ENCODE peak calls at places on chromosome 12, in six cellular contexts. W is suprapubic skin, N is stomach, G is A549, D is SK-N-SH, O is tibial nerve. F is an unnamed sample.

GRCh38 chr12:109827566-109828550 is 5.3 kb downstream of the TRPV4 start:
- DNase-seq in W (no peak), G (no peak), N (peak; percentile 38), D (no peak), O (peak; percentile 31), F (no peak)

GRCh38 chr12:12488296-12488695 is 74.4 kb downstream of the DUSP16 start:
- DNase-seq in O (no peak), N (no peak), W (no peak), G (no peak), D (no peak), F (no peak)

GRCh38 chr12:66629138-66629880 is 49.6 kb downstream of the GRIP1 start:
- DNase-seq in G (no peak), W (no peak), N (no peak), O (no peak), D (no peak), F (no peak)

GRCh38 chr12:481422-481821 is 21.7 kb downstream of the B4GALNT3 start:
- DNase-seq in W (no peak), N (peak; percentile 51), G (no peak), D (no peak), O (no peak), F (peak; percentile 66)

GRCh38 chr12:106220561-106220960 is 27.3 kb downstream of the CKAP4 start:
- DNase-seq in O (no peak), N (no peak), G (no peak), D (no peak), W (no peak), F (no peak)

GRCh38 chr12:59149995-59150642 is 229.8 kb upstream of the LRIG3 start:
- DNase-seq in O (peak; percentile 44), D (peak; percentile 31), N (no peak), G (peak; percentile 86), W (no peak), F (no peak)

GRCh38 chr12:123867141-123867540 is 105.0 kb downstream of the DNAH10 start:
- DNase-seq in W (no peak), N (no peak), D (no peak), O (no peak), G (no peak), F (no peak)

GRCh38 chr12:104466694-104467345 is 10.1 kb downstream of the CHST11 start:
- DNase-seq in D (no peak), W (no peak), G (no peak), O (no peak), N (no peak), F (no peak)

GRCh38 chr12:120590741-120591407 is 9.7 kb upstream of the POP5 start:
- DNase-seq in G (no peak), N (peak; percentile 58), W (no peak), D (no peak), O (no peak), F (no peak)

GRCh38 chr12:111361717-111362576 is 6.9 kb downstream of the PHETA1 start:
- DNase-seq in O (no peak), D (no peak), N (peak; percentile 85), G (no peak), W (no peak), F (peak; percentile 57)

GRCh38 chr12:89542912-89543592 is 17.2 kb upstream of the POC1B start:
- DNase-seq in D (peak; percentile 63), O (peak; percentile 73), N (peak; percentile 76), W (no peak), G (peak; percentile 89), F (peak; percentile 59)

GRCh38 chr12:40911676-40912075 is 219.4 kb downstream of the CNTN1 start:
- DNase-seq in D (no peak), O (no peak), W (no peak), G (peak; percentile 54), N (no peak), F (no peak)

GRCh38 chr12:130162771-130163460 is 652 bp downstream of the FZD10 start:
- DNase-seq in D (peak; percentile 55), G (no peak), W (no peak), O (no peak), N (no peak), F (no peak)

GRCh38 chr12:89544730-89545184 is 18.9 kb upstream of the POC1B start:
- DNase-seq in G (peak; percentile 69), W (no peak), O (no peak), N (peak; percentile 77), D (no peak), F (peak; percentile 31)

GRCh38 chr12:118625050-118625675 is 248.8 kb downstream of the SUDS3 start:
- DNase-seq in W (no peak), G (no peak), N (no peak), D (no peak), O (no peak), F (no peak)

GRCh38 chr12:113996026-113996425 is 29.9 kb upstream of the RBM19 start:
- DNase-seq in O (no peak), D (no peak), W (no peak), G (no peak), N (no peak), F (no peak)

GRCh38 chr12:70408004-70408790 is 42.1 kb downstream of the KCNMB4 start:
- DNase-seq in O (no peak), W (no peak), D (no peak), N (no peak), G (no peak), F (no peak)

GRCh38 chr12:113658030-113658655 is 186.5 kb upstream of the LHX5 start:
- DNase-seq in D (no peak), G (no peak), O (no peak), N (no peak), W (no peak), F (no peak)

GRCh38 chr12:20194171-20194570 is 174.2 kb upstream of the PDE3A start:
- DNase-seq in D (no peak), N (no peak), O (no peak), W (no peak), G (peak; percentile 48), F (no peak)

GRCh38 chr12:43551271-43551970 is 582 bp downstream of the ADAMTS20 start:
- DNase-seq in W (no peak), D (peak; percentile 70), G (no peak), O (no peak), N (no peak), F (no peak)

DNA sequence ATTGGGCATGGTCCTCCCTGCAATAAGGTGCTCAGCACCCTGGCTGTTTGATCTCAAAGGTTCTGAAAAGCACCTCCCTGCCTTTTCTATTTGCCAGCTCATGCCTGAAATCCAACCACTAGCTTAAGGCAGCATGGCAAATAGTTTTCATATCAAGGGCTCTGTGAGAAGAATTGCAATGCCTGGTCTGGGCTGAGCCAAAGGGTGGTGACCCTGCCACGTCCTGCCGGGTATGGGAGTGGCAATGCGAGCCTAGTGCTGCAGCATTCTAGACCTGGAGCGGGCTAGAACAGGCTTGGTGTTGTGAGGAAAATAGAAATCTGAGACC is 2.3 kb upstream of the SCNN1A start:
- DNase-seq in O (no peak), G (peak; percentile 51), D (no peak), W (no peak), N (peak; percentile 88), F (no peak)
- TF ChIP-seq EP300 in O (no peak), G (no peak), D (no peak), W (no peak), N (no peak), F (no peak)

DNA sequence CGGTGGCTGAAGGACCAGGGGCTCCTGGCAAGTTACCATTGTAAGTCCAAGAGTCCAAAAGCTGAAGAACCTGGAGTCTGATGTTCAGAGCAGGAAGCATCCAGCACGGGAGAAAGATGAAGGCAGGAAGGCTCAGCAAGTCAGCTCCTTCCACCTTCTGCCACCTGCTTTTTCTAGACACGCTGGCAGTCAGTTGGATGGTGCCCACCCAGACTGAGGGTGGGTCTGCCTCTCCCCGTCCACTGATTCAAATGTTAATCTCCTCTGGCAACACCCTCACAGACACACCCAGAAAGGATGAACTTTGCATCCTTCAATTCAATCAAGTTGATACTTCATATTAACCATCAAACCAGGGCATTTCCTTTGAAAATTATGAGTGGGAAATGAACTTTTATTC is 1272.4 kb upstream of the TMEM132C start:
- DNase-seq in N (no peak), W (no peak), O (no peak), G (no peak), D (no peak), F (no peak)
- H3K9me3 ChIP-seq in N (no peaks in the 10 kb centered on the region), W (peaks cover under 1% of the 10 kb centered on the region), O (no peaks in the 10 kb centered on the region), G (no peaks in the 10 kb centered on the region), D (no peaks in the 10 kb centered on the region), F (no peaks in the 10 kb centered on the region)

GRCh38 chr12:78865297-78865955 is 852 bp downstream of the SYT1 start:
- DNase-seq in W (no peak), D (no peak), N (no peak), G (no peak), O (no peak), F (no peak)

GRCh38 chr12:78866518-78866917 is 1.9 kb downstream of the SYT1 start:
- DNase-seq in W (no peak), D (no peak), O (no peak), G (no peak), N (no peak), F (no peak)

GRCh38 chr12:78863482-78864427 is 819 bp upstream of the SYT1 start:
- DNase-seq in D (peak; percentile 75), N (no peak), W (peak; percentile 61), O (peak; percentile 15), G (peak; percentile 86), F (peak; percentile 49)

GRCh38 chr12:78870539-78870938 is 6.0 kb downstream of the SYT1 start:
- DNase-seq in O (no peak), W (no peak), G (no peak), D (no peak), N (no peak), F (no peak)

GRCh38 chr12:78864483-78865296 is at the start of gene SYT1:
- DNase-seq in D (peak; percentile 92), W (peak; percentile 61), G (peak; percentile 96), N (no peak), O (peak; percentile 22), F (peak; percentile 76)
- TF ChIP-seq EP300 in D (no peak), W (no peak), G (no peak), N (no peak), O (no peak), F (no peak)

GRCh38 chr12:132925597-132926416 is 30.3 kb downstream of the ZNF605 start:
- DNase-seq in W (no peak), G (peak; percentile 26), N (no peak), D (no peak), O (no peak), F (no peak)

GRCh38 chr12:132921685-132922084 is 34.3 kb upstream of the CHFR start:
- DNase-seq in N (no peak), O (no peak), D (no peak), W (no peak), G (no peak), F (no peak)

GRCh38 chr12:132924356-132924755 is 31.8 kb downstream of the ZNF605 start:
- DNase-seq in D (no peak), N (no peak), W (no peak), O (no peak), G (no peak), F (no peak)

GRCh38 chr12:132922676-132923075 is 33.4 kb downstream of the ZNF605 start:
- DNase-seq in G (no peak), O (no peak), W (no peak), N (no peak), D (no peak), F (no peak)

DNA sequence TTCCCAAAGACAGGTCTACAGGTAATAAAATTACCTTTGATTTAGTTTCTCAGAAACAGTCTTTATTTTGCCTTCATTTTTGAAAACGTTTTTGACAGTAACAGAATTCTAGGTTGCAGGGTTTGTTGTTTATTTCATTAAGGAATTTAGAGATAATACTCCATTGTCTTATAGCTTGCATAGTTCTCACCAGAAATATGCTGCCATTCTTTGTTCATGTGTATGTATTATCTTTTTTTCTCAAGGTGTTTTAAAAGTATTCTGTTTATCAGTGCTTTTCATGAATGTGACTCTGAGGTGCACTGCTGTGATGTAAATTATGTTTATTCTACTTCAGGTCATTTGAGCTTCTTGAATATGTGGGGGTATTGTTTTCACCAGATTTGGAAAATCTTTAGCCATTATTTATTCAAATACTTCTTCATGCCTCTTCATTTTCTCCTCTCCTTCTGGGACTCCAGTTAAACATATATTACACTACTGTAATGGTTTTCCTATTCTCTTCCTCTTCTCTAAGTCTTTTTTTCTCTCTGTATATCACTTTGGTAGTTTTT is 32.7 kb downstream of the ZNF605 start:
- DNase-seq in W (no peak), D (no peak), N (no peak), O (no peak), G (no peak), F (no peak)
- H3K9me3 ChIP-seq in W (peaks cover 87% of the 10 kb centered on the region), D (peaks cover 55% of the 10 kb centered on the region), N (peaks cover 100% of the 10 kb centered on the region), O (peaks cover 100% of the 10 kb centered on the region), G (peaks cover 96% of the 10 kb centered on the region), F (peaks cover 10% of the 10 kb centered on the region)